ENCODE peak calls at places on chromosomes 7 and 10, in eight cellular contexts. D is naive thymus-derived CD8-positive, alpha-beta T cell; U is right lobe of liver; M is stimulated activated effector memory CD8-positive, alpha-beta T cell treated with anti-CD3 and anti-CD28 coated beads, Interleukin-12 subunit alpha, Interleukin-12 subunit beta, amount 100 ng/mL, for 72 hours; E is omental fat pad; N is heart right ventricle; P is CD8-positive, alpha-beta T cell; G is foreskin keratinocyte. V is an unnamed sample.
A peak's percentile ranks its signal among the peaks of the same experiment; 100 is the strongest.

GRCh38 chr7:29046978-29047377 is 88.8 kb upstream of the TRIL start:
- ATAC-seq in G (no peak), D (no peak), E (no peak), M (no peak), U (no peak), P (no peak), N (no peak), V (no peak)

GRCh38 chr10:17005621-17006566 is 123.7 kb downstream of the CUBN start:
- ATAC-seq in E (no peak), M (no peak), G (peak; percentile 75), D (no peak), P (no peak), N (no peak), U (no peak), V (no peak)

GRCh38 chr10:113087082-113088029 is 137.3 kb downstream of the TCF7L2 start:
- ATAC-seq in E (peak; percentile 94), N (peak; percentile 95), M (peak; percentile 58), G (peak; percentile 89), U (peak; percentile 94), D (no peak), P (no peak), V (peak; percentile 94)

GRCh38 chr10:80567292-80567691 is 29.6 kb downstream of the SH2D4B start:
- ATAC-seq in N (no peak), P (no peak), U (no peak), D (no peak), E (no peak), G (peak; percentile 42), M (no peak), V (no peak)

GRCh38 chr7:47000561-47000960 is 581.4 kb downstream of the TNS3 start:
- ATAC-seq in E (no peak), D (no peak), M (no peak), P (no peak), N (no peak), U (no peak), G (no peak), V (no peak)

GRCh38 chr10:51238987-51239386 is 164.7 kb downstream of the PRKG1 start:
- ATAC-seq in G (no peak), U (no peak), N (no peak), M (no peak), E (no peak), P (no peak), D (no peak), V (no peak)

GRCh38 chr10:97571622-97572021 is 957 bp upstream of the ANKRD2 start:
- ATAC-seq in G (peak; percentile 91), U (no peak), N (no peak), M (no peak), D (no peak), P (no peak), E (no peak), V (no peak)

GRCh38 chr10:121633056-121633455 is 34.8 kb upstream of the FGFR2 start:
- ATAC-seq in U (no peak), P (no peak), D (no peak), M (peak; percentile 8), G (no peak), E (no peak), N (no peak), V (no peak)

GRCh38 chr10:132470306-132471124 is 67.1 kb upstream of the INPP5A start:
- ATAC-seq in P (no peak), E (no peak), M (peak; percentile 60), D (no peak), U (no peak), G (no peak), N (no peak), V (no peak)

GRCh38 chr10:96341219-96342182 is 17.3 kb downstream of the OPALIN start:
- ATAC-seq in E (no peak), N (no peak), M (peak; percentile 84), P (no peak), D (no peak), G (no peak), U (no peak), V (no peak)

GRCh38 chr7:74220229-74220628 is 10.4 kb downstream of the LAT2 start:
- ATAC-seq in M (no peak), U (peak; percentile 54), N (no peak), E (no peak), G (no peak), P (no peak), D (no peak), V (no peak)

GRCh38 chr10:4984971-4985594 is 18.6 kb downstream of the AKR1C2 start:
- ATAC-seq in M (no peak), U (peak; percentile 61), G (no peak), N (peak; percentile 38), P (no peak), D (no peak), E (peak; percentile 53), V (peak; percentile 60)

GRCh38 chr10:86086418-86086817 is 280.2 kb downstream of the GRID1 start:
- ATAC-seq in E (no peak), P (no peak), M (no peak), N (no peak), U (no peak), G (no peak), D (no peak), V (no peak)

GRCh38 chr7:153475240-153475639 is 577.0 kb upstream of the DPP6 start:
- ATAC-seq in P (no peak), D (no peak), U (no peak), M (no peak), E (no peak), G (no peak), N (peak; percentile 24), V (no peak)

GRCh38 chr10:30359373-30360206 is 10.5 kb upstream of the MTPAP start:
- ATAC-seq in D (peak; percentile 77), G (peak; percentile 89), E (no peak), U (peak; percentile 75), M (peak; percentile 80), N (peak; percentile 64), P (peak; percentile 88), V (no peak)

GRCh38 chr10:124067825-124068400 is 25.5 kb downstream of the CHST15 start:
- ATAC-seq in P (no peak), E (no peak), G (no peak), D (no peak), U (no peak), M (no peak), N (no peak), V (no peak)

GRCh38 chr10:92544296-92544695 is 29.6 kb downstream of the IDE start:
- ATAC-seq in G (peak; percentile 62), P (no peak), N (no peak), U (peak; percentile 37), M (peak; percentile 63), E (no peak), D (peak; percentile 55), V (no peak)

GRCh38 chr10:83881647-83882046 is 257.7 kb upstream of the GHITM start:
- ATAC-seq in M (no peak), P (no peak), U (no peak), N (peak; percentile 52), G (no peak), D (no peak), E (no peak), V (peak; percentile 51)

GRCh38 chr10:98444314-98445006 is 2.3 kb downstream of the HPS1 start:
- ATAC-seq in M (no peak), N (no peak), G (no peak), P (no peak), U (no peak), D (no peak), E (no peak), V (no peak)

GRCh38 chr10:69825604-69826003 is 23.9 kb downstream of the COL13A1 start:
- ATAC-seq in N (no peak), E (no peak), D (no peak), G (no peak), P (no peak), M (no peak), U (no peak), V (no peak)

GRCh38 chr7:151862606-151863381 is 14.1 kb downstream of the PRKAG2 start:
- ATAC-seq in U (no peak), G (no peak), N (no peak), M (no peak), P (no peak), D (no peak), E (no peak), V (no peak)

GRCh38 chr7:38296059-38296857 is 22.8 kb upstream of the TARP start:
- ATAC-seq in D (no peak), G (no peak), P (no peak), E (no peak), N (no peak), M (no peak), U (no peak), V (no peak)

GRCh38 chr7:111290419-111290818 is 199.5 kb downstream of the LRRN3 start:
- ATAC-seq in P (no peak), N (no peak), M (no peak), U (no peak), D (no peak), E (no peak), G (no peak), V (no peak)

GRCh38 chr7:24665564-24666294 is 91.5 kb downstream of the GSDME start:
- ATAC-seq in E (peak; percentile 32), G (peak; percentile 58), M (no peak), P (peak; percentile 49), U (peak; percentile 84), N (no peak), D (no peak), V (peak; percentile 46)

GRCh38 chr7:81301815-81302214 is 383.0 kb upstream of the SEMA3C start:
- ATAC-seq in U (no peak), N (no peak), E (no peak), P (no peak), D (no peak), G (no peak), M (no peak), V (no peak)

GRCh38 chr7:143410523-143411004 is 1.9 kb upstream of the EPHA1 start:
- ATAC-seq in N (peak; percentile 70), P (no peak), U (no peak), M (no peak), D (no peak), E (no peak), G (no peak), V (peak; percentile 52)

GRCh38 chr10:4678023-4678950 is 147.7 kb upstream of the AKR1E2 start:
- ATAC-seq in U (peak; percentile 66), G (peak; percentile 79), M (no peak), D (no peak), P (no peak), N (peak; percentile 89), E (peak; percentile 87), V (peak; percentile 87)

GRCh38 chr7:131011437-131011752 is 277.4 kb upstream of the KLF14 start:
- ATAC-seq in N (peak; percentile 34), M (peak; percentile 27), E (peak; percentile 15), D (no peak), P (no peak), G (no peak), U (peak; percentile 43), V (peak; percentile 11)

GRCh38 chr7:20359397-20359963 is 28.8 kb downstream of the ITGB8 start:
- ATAC-seq in N (no peak), G (no peak), D (no peak), U (no peak), P (no peak), E (peak; percentile 83), M (no peak), V (no peak)

GRCh38 chr10:112585052-112585451 is 138.0 kb downstream of the VTI1A start:
- ATAC-seq in U (no peak), E (no peak), D (no peak), G (peak; percentile 88), P (no peak), N (no peak), M (no peak), V (no peak)

GRCh38 chr10:87547734-87548311 is 43.1 kb downstream of the MINPP1 start:
- ATAC-seq in P (no peak), G (no peak), N (no peak), D (no peak), U (peak; percentile 65), M (peak; percentile 65), E (peak; percentile 89), V (peak; percentile 17)

GRCh38 chr10:75201793-75202307 is 8.7 kb upstream of the VDAC2 start:
- ATAC-seq in E (no peak), N (no peak), G (no peak), U (no peak), M (no peak), P (no peak), D (no peak), V (no peak)